ENCODE peak calls at places on chromosome 22, in eight cellular contexts. R is GM23248, K is H4, U is transverse colon, Z is AML-193, A is epithelial cell of prostate, E is activated T-cell treated with anti-CD3 and anti-CD28 coated beads for 1 hour, M is GM13977. W is an unnamed sample.

GRCh38 chr22:39236321-39237275 is 8.2 kb downstream of the PDGFB start:
- DNase-seq in M (peak), K (peak), E (no peak), Z (peak), A (no peak), R (no peak), U (peak), W (no peak)

GRCh38 chr22:19974233-19974861 is 32.7 kb upstream of the TXNRD2 start:
- DNase-seq in K (peak), Z (no peak), E (no peak), A (no peak), U (peak), M (peak), R (peak), W (no peak)

GRCh38 chr22:20175597-20175900 is 24.7 kb upstream of the CCDC188 start:
- DNase-seq in E (no peak), U (no peak), Z (no peak), K (peak), M (no peak), R (peak), A (no peak), W (no peak)

GRCh38 chr22:42994917-42995562 is 19.9 kb downstream of the PACSIN2 start:
- DNase-seq in U (peak), K (peak), E (no peak), M (peak), Z (peak), A (peak), R (peak), W (no peak)

GRCh38 chr22:19143967-19144400 is 467 bp downstream of the ESS2 start:
- DNase-seq in U (no peak), M (no peak), Z (no peak), E (no peak), A (no peak), K (no peak), R (peak), W (no peak)

GRCh38 chr22:44068422-44069191 is 44.5 kb downstream of the PARVB start:
- DNase-seq in Z (peak), A (no peak), U (peak), M (peak), E (no peak), R (no peak), K (no peak), W (no peak)

GRCh38 chr22:35883028-35883620 is 145.5 kb downstream of the RBFOX2 start:
- DNase-seq in A (no peak), R (peak), K (peak), E (no peak), M (no peak), Z (no peak), U (no peak), W (no peak)

GRCh38 chr22:44158766-44159165 is 22.0 kb upstream of the PARVG start:
- DNase-seq in Z (no peak), A (no peak), U (no peak), M (no peak), R (peak), E (no peak), K (no peak), W (no peak)

GRCh38 chr22:24583221-24583971 is 9.5 kb downstream of the LRRC75B start:
- DNase-seq in Z (no peak), U (peak), M (no peak), A (no peak), K (peak), E (no peak), R (peak), W (no peak)

GRCh38 chr22:21074092-21074715 is 28.5 kb downstream of the LRRC74B start:
- DNase-seq in M (no peak), U (no peak), Z (peak), A (peak), E (no peak), R (peak), K (peak), W (no peak)

GRCh38 chr22:47445716-47446290 is 683.4 kb downstream of the TBC1D22A start:
- DNase-seq in E (no peak), M (no peak), K (no peak), A (no peak), R (no peak), Z (no peak), U (no peak), W (no peak)

GRCh38 chr22:46010177-46010867 is 33.4 kb upstream of the WNT7B start:
- DNase-seq in Z (no peak), R (peak), M (no peak), U (no peak), A (peak), E (no peak), K (no peak), W (peak)

GRCh38 chr22:29690481-29690880 is 29.3 kb upstream of the CABP7 start:
- DNase-seq in A (no peak), K (no peak), Z (no peak), U (no peak), R (no peak), E (no peak), M (no peak), W (no peak)

GRCh38 chr22:45240137-45240809 is 421 bp downstream of the KIAA0930 start:
- DNase-seq in K (no peak), Z (peak), M (no peak), U (peak), E (peak), A (no peak), R (peak), W (no peak)

GRCh38 chr22:45673482-45674175 is 2.0 kb downstream of the ATXN10 start:
- DNase-seq in A (no peak), Z (peak), M (no peak), R (no peak), K (no peak), E (no peak), U (no peak), W (no peak)

GRCh38 chr22:45946805-45947600 is 30.0 kb downstream of the WNT7B start:
- DNase-seq in A (no peak), K (no peak), R (no peak), E (no peak), Z (no peak), M (no peak), U (no peak), W (peak)

GRCh38 chr22:26713823-26714449 is 56.5 kb downstream of the MIAT start:
- DNase-seq in A (no peak), K (no peak), Z (no peak), U (no peak), R (peak), E (no peak), M (no peak), W (no peak)

GRCh38 chr22:50576070-50576469 is 2.2 kb downstream of the CPT1B start:
- DNase-seq in Z (no peak), K (no peak), E (no peak), R (peak), U (no peak), M (no peak), A (no peak), W (no peak)

GRCh38 chr22:46453006-46453828 is 84.2 kb downstream of the CELSR1 start:
- DNase-seq in K (no peak), A (peak), M (no peak), R (no peak), Z (no peak), E (no peak), U (no peak), W (no peak)

GRCh38 chr22:43998865-43999264 is 25.2 kb upstream of the PARVB start:
- DNase-seq in U (no peak), Z (no peak), M (no peak), K (no peak), E (no peak), R (no peak), A (no peak), W (no peak)

GRCh38 chr22:40758390-40758789 is 60.8 kb downstream of the SLC25A17 start:
- DNase-seq in U (no peak), A (peak), E (no peak), R (no peak), K (no peak), Z (no peak), M (no peak), W (no peak)

GRCh38 chr22:19912236-19912999 is 29.2 kb upstream of the COMT start:
- DNase-seq in K (no peak), Z (no peak), A (no peak), E (no peak), R (no peak), M (no peak), U (no peak), W (no peak)

GRCh38 chr22:30535182-30535581 is 11.4 kb downstream of the SEC14L6 start:
- DNase-seq in U (no peak), M (no peak), A (no peak), Z (no peak), E (no peak), K (no peak), R (no peak), W (no peak)

GRCh38 chr22:27761652-27762051 is 39.9 kb downstream of the MN1 start:
- DNase-seq in Z (no peak), E (no peak), M (no peak), K (no peak), A (no peak), U (no peak), R (no peak), W (no peak)

GRCh38 chr22:30354644-30355043 is 2.0 kb downstream of the SF3A1 start:
- DNase-seq in U (no peak), E (no peak), K (no peak), M (no peak), R (peak), A (no peak), Z (no peak), W (no peak)

GRCh38 chr22:26615149-26615548 is 2.7 kb downstream of the CRYBB1 start:
- DNase-seq in Z (no peak), R (no peak), M (peak), K (no peak), U (peak), E (no peak), A (no peak), W (no peak)

GRCh38 chr22:40922484-40923303 is 28.5 kb upstream of the RBX1 start:
- DNase-seq in Z (peak), K (peak), R (peak), U (no peak), A (no peak), E (no peak), M (peak), W (no peak)

GRCh38 chr22:17554814-17555213 is 8.5 kb upstream of the SLC25A18 start:
- DNase-seq in U (no peak), M (no peak), A (no peak), R (no peak), Z (no peak), K (no peak), E (no peak), W (no peak)

GRCh38 chr22:20953668-20954500 is 13.2 kb upstream of the AIFM3 start:
- DNase-seq in K (no peak), Z (peak), A (peak), R (peak), E (no peak), M (no peak), U (no peak), W (no peak)

GRCh38 chr22:47301820-47302475 is 539.5 kb downstream of the TBC1D22A start:
- DNase-seq in E (no peak), Z (no peak), A (no peak), M (no peak), U (no peak), K (no peak), R (no peak), W (no peak)

W was measured in dorsolateral prefrontal cortex.